ENCODE peak calls at places on chromosomes 6 and 20, in four cellular contexts. F is central memory CD4-positive, alpha-beta T cell; T is cardiac fibroblast; P is activated CD4-positive, alpha-beta T cell treated with anti-CD3 and anti-CD28 coated beads, Interleukin-2, amount 50 U/mL, for 48 hours. X is an unnamed sample.

GRCh38 chr6:126797981-126798380 is 320.5 kb upstream of the RSPO3 start:
- DNase-seq in F (no peak), T (peak; percentile 7), P (no peak), X (no peak)

GRCh38 chr20:3430376-3431069 is 23.1 kb upstream of the DNAAF9 start:
- DNase-seq in F (no peak), T (no peak), P (no peak), X (no peak)

GRCh38 chr20:36360429-36360828 is 54.3 kb downstream of the DLGAP4 start:
- DNase-seq in F (no peak), T (no peak), P (no peak), X (no peak)

GRCh38 chr6:18053071-18053475 is 65.6 kb upstream of the KIF13A start:
- DNase-seq in F (no peak), T (no peak), P (no peak), X (no peak)

GRCh38 chr6:54586251-54586650 is 260.3 kb upstream of the FAM83B start:
- DNase-seq in F (no peak), T (peak; percentile 61), P (no peak), X (no peak)

GRCh38 chr6:12355354-12355753 is 65.2 kb downstream of the EDN1 start:
- DNase-seq in F (no peak), T (no peak), P (no peak), X (no peak)

GRCh38 chr6:142210606-142211005 is 63.5 kb downstream of the VTA1 start:
- DNase-seq in F (no peak), T (peak; percentile 40), P (no peak), X (no peak)

GRCh38 chr6:148422085-148422484 is 79.4 kb downstream of the SASH1 start:
- DNase-seq in F (no peak), T (no peak), P (no peak), X (no peak)

GRCh38 chr6:166027761-166028160 is 139.9 kb downstream of the TBXT start:
- DNase-seq in F (no peak), T (peak; percentile 33), P (no peak), X (no peak)

GRCh38 chr6:17865243-17865642 is 122.2 kb downstream of the KIF13A start:
- DNase-seq in F (no peak), T (no peak), P (no peak), X (no peak)

GRCh38 chr20:5474646-5475550 is 158.1 kb upstream of the PROKR2 start:
- DNase-seq in F (no peak), T (no peak), P (no peak), X (no peak)

X was measured in activated T-helper 9 cell treated with anti-CD3 and anti-CD28 coated beads, Interleukin-2, amount 50 U/mL, for 16 hours.